ENCODE peak calls at places on chromosomes 6 and 20, in six cellular contexts. One of them, this sample, is unnamed.

GRCh38 chr20:32612831-32613595 is 27.9 kb upstream of the NOL4L start:
- DNase-seq in astrocyte of the cerebellum: no peak
- DNase-seq in hepatocyte: peak; percentile 61
- DNase-seq in endothelial cell of umbilical vein: no peak
- DNase-seq in bronchial epithelial cell: no peak
- DNase-seq in heart right ventricle: no peak
- DNase-seq in this sample: no peak

GRCh38 chr6:152124432-152125074 is 317.1 kb downstream of the ESR1 start:
- DNase-seq in astrocyte of the cerebellum: peak; percentile 62
- DNase-seq in hepatocyte: peak; percentile 54
- DNase-seq in endothelial cell of umbilical vein: peak; percentile 81
- DNase-seq in bronchial epithelial cell: peak; percentile 74
- DNase-seq in heart right ventricle: no peak
- DNase-seq in this sample: peak; percentile 45

GRCh38 chr6:160386869-160387518 is 38.8 kb downstream of the SLC22A3 start:
- DNase-seq in astrocyte of the cerebellum: no peak
- DNase-seq in hepatocyte: no peak
- DNase-seq in endothelial cell of umbilical vein: no peak
- DNase-seq in bronchial epithelial cell: peak; percentile 94
- DNase-seq in heart right ventricle: no peak
- DNase-seq in this sample: no peak

GRCh38 chr6:109455161-109455501 is 441 bp downstream of the MICAL1 start:
- DNase-seq in astrocyte of the cerebellum: no peak
- DNase-seq in hepatocyte: peak; percentile 38
- DNase-seq in endothelial cell of umbilical vein: peak; percentile 22
- DNase-seq in bronchial epithelial cell: no peak
- DNase-seq in heart right ventricle: no peak
- DNase-seq in this sample: no peak

GRCh38 chr6:12545141-12545540 is 171.4 kb upstream of the PHACTR1 start:
- DNase-seq in astrocyte of the cerebellum: no peak
- DNase-seq in hepatocyte: no peak
- DNase-seq in endothelial cell of umbilical vein: peak; percentile 24
- DNase-seq in bronchial epithelial cell: no peak
- DNase-seq in heart right ventricle: no peak
- DNase-seq in this sample: no peak

GRCh38 chr20:16713056-16713455 is 16.8 kb upstream of the SNRPB2 start:
- DNase-seq in astrocyte of the cerebellum: no peak
- DNase-seq in hepatocyte: no peak
- DNase-seq in endothelial cell of umbilical vein: no peak
- DNase-seq in bronchial epithelial cell: no peak
- DNase-seq in heart right ventricle: no peak
- DNase-seq in this sample: no peak

GRCh38 chr6:15481414-15481813 is 181.4 kb downstream of the DTNBP1 start:
- DNase-seq in astrocyte of the cerebellum: no peak
- DNase-seq in hepatocyte: no peak
- DNase-seq in endothelial cell of umbilical vein: no peak
- DNase-seq in bronchial epithelial cell: no peak
- DNase-seq in heart right ventricle: no peak
- DNase-seq in this sample: no peak

GRCh38 chr6:151257984-151258445 is 18.2 kb downstream of the AKAP12 start:
- DNase-seq in astrocyte of the cerebellum: no peak
- DNase-seq in hepatocyte: no peak
- DNase-seq in endothelial cell of umbilical vein: no peak
- DNase-seq in bronchial epithelial cell: no peak
- DNase-seq in heart right ventricle: no peak
- DNase-seq in this sample: no peak

GRCh38 chr6:40844241-40844640 is 194.8 kb downstream of the UNC5CL start:
- DNase-seq in astrocyte of the cerebellum: no peak
- DNase-seq in hepatocyte: no peak
- DNase-seq in endothelial cell of umbilical vein: no peak
- DNase-seq in bronchial epithelial cell: no peak
- DNase-seq in heart right ventricle: no peak
- DNase-seq in this sample: no peak

GRCh38 chr6:88730602-88731001 is 232.8 kb downstream of the RNGTT start:
- DNase-seq in astrocyte of the cerebellum: peak; percentile 55
- DNase-seq in hepatocyte: no peak
- DNase-seq in endothelial cell of umbilical vein: peak; percentile 50
- DNase-seq in bronchial epithelial cell: peak; percentile 50
- DNase-seq in heart right ventricle: no peak
- DNase-seq in this sample: no peak

GRCh38 chr6:43178951-43179830 is 2.8 kb upstream of the CUL9 start:
- DNase-seq in astrocyte of the cerebellum: no peak
- DNase-seq in hepatocyte: no peak
- DNase-seq in endothelial cell of umbilical vein: no peak
- DNase-seq in bronchial epithelial cell: no peak
- DNase-seq in heart right ventricle: no peak
- DNase-seq in this sample: no peak

GRCh38 chr6:160137989-160138835 is 16.6 kb downstream of the SLC22A1 start:
- DNase-seq in astrocyte of the cerebellum: peak; percentile 40
- DNase-seq in hepatocyte: peak; percentile 83
- DNase-seq in endothelial cell of umbilical vein: peak; percentile 56
- DNase-seq in bronchial epithelial cell: peak; percentile 65
- DNase-seq in heart right ventricle: peak; percentile 37
- DNase-seq in this sample: peak; percentile 27

GRCh38 chr6:36615018-36615761 is 21.0 kb downstream of the SRSF3 start:
- DNase-seq in astrocyte of the cerebellum: no peak
- DNase-seq in hepatocyte: peak; percentile 69
- DNase-seq in endothelial cell of umbilical vein: peak; percentile 85
- DNase-seq in bronchial epithelial cell: peak; percentile 65
- DNase-seq in heart right ventricle: no peak
- DNase-seq in this sample: peak; percentile 39

GRCh38 chr6:89793586-89793985 is 26.0 kb downstream of the MDN1 start:
- DNase-seq in astrocyte of the cerebellum: peak; percentile 26
- DNase-seq in hepatocyte: no peak
- DNase-seq in endothelial cell of umbilical vein: no peak
- DNase-seq in bronchial epithelial cell: no peak
- DNase-seq in heart right ventricle: peak; percentile 57
- DNase-seq in this sample: no peak

GRCh38 chr6:106247293-106247692 is 78.3 kb downstream of the ATG5 start:
- DNase-seq in astrocyte of the cerebellum: peak; percentile 31
- DNase-seq in hepatocyte: no peak
- DNase-seq in endothelial cell of umbilical vein: no peak
- DNase-seq in bronchial epithelial cell: no peak
- DNase-seq in heart right ventricle: no peak
- DNase-seq in this sample: no peak
- H3K4me3 ChIP-seq in astrocyte of the cerebellum: no peak overlapping the region
- H3K4me3 ChIP-seq in hepatocyte: no peak overlapping the region
- H3K4me3 ChIP-seq in endothelial cell of umbilical vein: no peak overlapping the region
- H3K4me3 ChIP-seq in bronchial epithelial cell: no peak overlapping the region
- H3K4me3 ChIP-seq in heart right ventricle: no peak overlapping the region
- H3K4me3 ChIP-seq in this sample: no peak overlapping the region

GRCh38 chr6:144590540-144590939 is 305.4 kb downstream of the UTRN start:
- DNase-seq in astrocyte of the cerebellum: no peak
- DNase-seq in hepatocyte: no peak
- DNase-seq in endothelial cell of umbilical vein: no peak
- DNase-seq in bronchial epithelial cell: no peak
- DNase-seq in heart right ventricle: no peak
- DNase-seq in this sample: no peak

GRCh38 chr6:144586986-144587385 is 301.9 kb downstream of the UTRN start:
- DNase-seq in astrocyte of the cerebellum: no peak
- DNase-seq in hepatocyte: no peak
- DNase-seq in endothelial cell of umbilical vein: no peak
- DNase-seq in bronchial epithelial cell: no peak
- DNase-seq in heart right ventricle: no peak
- DNase-seq in this sample: no peak

GRCh38 chr6:144583614-144583954 is 298.4 kb downstream of the UTRN start:
- DNase-seq in astrocyte of the cerebellum: no peak
- DNase-seq in hepatocyte: no peak
- DNase-seq in endothelial cell of umbilical vein: no peak
- DNase-seq in bronchial epithelial cell: no peak
- DNase-seq in heart right ventricle: no peak
- DNase-seq in this sample: no peak

GRCh38 chr6:144585217-144585814 is 300.2 kb downstream of the UTRN start:
- DNase-seq in astrocyte of the cerebellum: peak; percentile 40
- DNase-seq in hepatocyte: peak; percentile 34
- DNase-seq in endothelial cell of umbilical vein: peak; percentile 59
- DNase-seq in bronchial epithelial cell: peak; percentile 53
- DNase-seq in heart right ventricle: no peak
- DNase-seq in this sample: no peak

DNA sequence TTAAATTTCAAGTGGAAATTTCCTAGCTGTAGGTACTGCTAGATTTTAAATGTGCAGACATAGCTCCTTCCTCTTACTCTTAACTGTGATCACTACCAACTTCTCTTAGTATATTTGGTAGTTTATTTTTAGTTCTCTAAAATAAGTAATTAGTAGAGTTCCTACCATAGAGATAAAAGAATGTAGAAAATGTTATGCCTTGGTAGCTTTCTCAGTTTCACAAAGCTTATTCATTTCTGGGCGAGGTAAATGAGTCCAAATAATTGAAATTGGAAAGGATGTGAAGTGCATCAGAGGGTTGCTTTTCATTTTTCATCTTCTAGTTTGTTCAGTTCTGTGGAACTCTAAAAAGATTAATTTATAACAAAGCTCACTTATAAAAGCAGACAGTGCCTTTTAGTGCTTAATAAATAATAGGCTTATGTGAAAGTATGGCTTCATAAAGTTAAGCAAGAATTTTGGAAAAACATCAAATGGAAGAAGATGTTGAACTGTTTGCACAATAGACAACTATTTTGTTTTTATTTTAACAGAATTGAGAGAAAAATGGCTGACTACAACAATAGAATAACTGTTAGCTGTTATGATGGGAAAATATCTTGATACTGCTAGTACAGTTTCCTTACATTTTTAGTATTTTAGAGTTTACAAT is 303.7 kb downstream of the UTRN start:
- DNase-seq in astrocyte of the cerebellum: no peak
- DNase-seq in hepatocyte: no peak
- DNase-seq in endothelial cell of umbilical vein: no peak
- DNase-seq in bronchial epithelial cell: no peak
- DNase-seq in heart right ventricle: no peak
- DNase-seq in this sample: no peak
- H3K4me3 ChIP-seq in astrocyte of the cerebellum: no peak overlapping the region
- H3K4me3 ChIP-seq in hepatocyte: no peak overlapping the region
- H3K4me3 ChIP-seq in endothelial cell of umbilical vein: no peak overlapping the region
- H3K4me3 ChIP-seq in bronchial epithelial cell: no peak overlapping the region
- H3K4me3 ChIP-seq in heart right ventricle: no peak overlapping the region
- H3K4me3 ChIP-seq in this sample: no peak overlapping the region

GRCh38 chr20:48224531-48224930 is 439.2 kb upstream of the SULF2 start:
- DNase-seq in astrocyte of the cerebellum: no peak
- DNase-seq in hepatocyte: no peak
- DNase-seq in endothelial cell of umbilical vein: no peak
- DNase-seq in bronchial epithelial cell: no peak
- DNase-seq in heart right ventricle: no peak
- DNase-seq in this sample: no peak
- H3K4me3 ChIP-seq in astrocyte of the cerebellum: no peak overlapping the region
- H3K4me3 ChIP-seq in hepatocyte: no peak overlapping the region
- H3K4me3 ChIP-seq in endothelial cell of umbilical vein: no peak overlapping the region
- H3K4me3 ChIP-seq in bronchial epithelial cell: no peak overlapping the region
- H3K4me3 ChIP-seq in heart right ventricle: no peak overlapping the region
- H3K4me3 ChIP-seq in this sample: no peak overlapping the region

DNA sequence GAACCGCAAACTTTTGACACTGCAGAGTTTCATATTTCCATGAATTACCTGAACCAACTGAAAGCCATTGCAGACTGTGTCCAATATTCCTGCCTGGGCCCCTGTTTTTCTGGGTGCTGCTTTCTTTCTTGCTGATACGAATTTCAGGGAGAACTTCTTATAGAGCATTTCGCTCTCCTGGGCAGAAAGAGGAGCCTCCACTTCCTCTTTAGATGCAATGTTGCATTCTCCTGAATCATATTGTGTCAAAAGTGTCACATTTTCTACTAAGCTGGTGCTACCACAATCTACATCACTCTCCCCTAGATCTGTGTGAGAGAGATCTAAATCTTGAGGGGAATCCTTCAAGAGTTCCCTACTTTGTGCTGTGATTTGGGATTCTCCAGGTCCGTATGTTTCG is 102.5 kb downstream of the DST start:
- DNase-seq in astrocyte of the cerebellum: no peak
- DNase-seq in hepatocyte: no peak
- DNase-seq in endothelial cell of umbilical vein: no peak
- DNase-seq in bronchial epithelial cell: no peak
- DNase-seq in heart right ventricle: no peak
- DNase-seq in this sample: no peak
- H3K4me3 ChIP-seq in astrocyte of the cerebellum: peak overlapping the region; percentile 55
- H3K4me3 ChIP-seq in hepatocyte: peak overlapping the region; percentile 57
- H3K4me3 ChIP-seq in endothelial cell of umbilical vein: peak overlapping the region; percentile 84
- H3K4me3 ChIP-seq in bronchial epithelial cell: no peak overlapping the region
- H3K4me3 ChIP-seq in heart right ventricle: no peak overlapping the region
- H3K4me3 ChIP-seq in this sample: peak overlapping the region; percentile 68

DNA sequence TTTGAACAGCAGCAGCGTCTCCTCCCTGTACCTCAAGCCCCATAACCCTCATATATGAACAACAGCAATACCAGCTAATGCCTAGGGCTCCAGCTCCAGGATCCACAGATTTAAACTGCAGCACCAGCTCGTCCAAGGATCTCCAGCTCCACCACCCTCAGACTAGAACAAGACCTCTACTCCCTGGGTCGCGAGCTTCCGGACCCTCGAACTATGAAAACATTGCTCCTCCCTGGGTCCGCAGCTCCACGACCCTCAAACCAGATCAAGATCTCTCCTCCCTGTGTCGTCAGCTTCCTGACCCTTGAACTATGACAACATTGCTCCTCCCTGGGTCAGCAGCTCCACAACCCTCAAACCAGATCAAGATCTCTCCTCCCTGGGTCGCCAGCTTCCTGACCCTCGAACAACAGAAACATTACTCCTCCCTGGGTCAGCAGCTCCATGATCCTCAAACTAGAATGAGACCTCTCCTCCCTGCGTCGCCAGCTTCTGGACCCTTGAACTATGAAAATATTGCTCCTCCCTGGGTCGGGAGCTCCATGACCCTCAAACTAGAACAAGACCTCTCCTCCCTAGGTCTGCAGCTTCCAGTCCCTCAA is 339.0 kb upstream of the SULF2 start:
- DNase-seq in astrocyte of the cerebellum: no peak
- DNase-seq in hepatocyte: no peak
- DNase-seq in endothelial cell of umbilical vein: no peak
- DNase-seq in bronchial epithelial cell: no peak
- DNase-seq in heart right ventricle: no peak
- DNase-seq in this sample: no peak
- H3K4me3 ChIP-seq in astrocyte of the cerebellum: no peak overlapping the region
- H3K4me3 ChIP-seq in hepatocyte: no peak overlapping the region
- H3K4me3 ChIP-seq in endothelial cell of umbilical vein: no peak overlapping the region
- H3K4me3 ChIP-seq in bronchial epithelial cell: no peak overlapping the region
- H3K4me3 ChIP-seq in heart right ventricle: no peak overlapping the region
- H3K4me3 ChIP-seq in this sample: no peak overlapping the region